ENCODE peak calls at places on chromosomes 3 and 15, in four cellular contexts. O, V, G and E are unnamed samples.

GRCh38 chr15:68112711-68113110 is 58.6 kb downstream of the PIAS1 start:
- DNase-seq in G (no peak), V (no peak), O (peak), E (no peak)

GRCh38 chr3:4570840-4571621 is 77.9 kb downstream of the ITPR1 start:
- DNase-seq in O (no peak), V (no peak), G (no peak), E (no peak)

GRCh38 chr3:134644731-134645514 is 5.9 kb downstream of the KY start:
- DNase-seq in V (no peak), O (no peak), G (peak), E (peak)

GRCh38 chr3:129304553-129305222 is 26.0 kb downstream of the HMCES start:
- DNase-seq in G (no peak), O (no peak), V (no peak), E (no peak)

GRCh38 chr15:70047386-70048195 is 50.1 kb downstream of the TLE3 start:
- DNase-seq in O (no peak), G (no peak), V (no peak), E (no peak)

GRCh38 chr3:14378415-14378814 is 24.0 kb upstream of the SLC6A6 start:
- DNase-seq in G (no peak), V (no peak), O (no peak), E (no peak)

GRCh38 chr15:83846847-83847246 is 192.9 kb downstream of the ADAMTSL3 start:
- DNase-seq in V (no peak), G (no peak), O (peak), E (no peak)

GRCh38 chr3:131694351-131694750 is 191.6 kb upstream of the MRPL3 start:
- DNase-seq in G (no peak), V (no peak), O (no peak), E (no peak)

GRCh38 chr3:60053518-60054265 is 1003.9 kb upstream of the CFAP20DC start:
- DNase-seq in O (no peak), G (no peak), V (no peak), E (no peak)

GRCh38 chr3:133455960-133456359 is 56.1 kb downstream of the BFSP2 start:
- DNase-seq in O (no peak), V (no peak), G (no peak), E (no peak)

GRCh38 chr3:194632211-194632982 is 822 bp downstream of the TMEM44 start:
- DNase-seq in O (no peak), V (no peak), G (no peak), E (no peak)

GRCh38 chr15:98085003-98085639 is 124.6 kb downstream of the ARRDC4 start:
- DNase-seq in V (no peak), G (no peak), O (peak), E (no peak)

GRCh38 chr15:59020321-59020720 is 32.9 kb downstream of the RNF111 start:
- DNase-seq in G (no peak), V (no peak), O (no peak), E (no peak)

GRCh38 chr3:123559040-123559861 is 25.6 kb downstream of the HACD2 start:
- DNase-seq in O (no peak), V (peak), G (no peak), E (no peak)

GRCh38 chr3:10093678-10094077 is 14.4 kb downstream of the FANCD2OS start:
- DNase-seq in O (no peak), V (no peak), G (no peak), E (no peak)

GRCh38 chr3:134446800-134447199 is 39.0 kb downstream of the ANAPC13 start:
- DNase-seq in V (no peak), G (no peak), O (no peak), E (no peak)

GRCh38 chr15:89457086-89457485 is 39.3 kb downstream of the RHCG start:
- DNase-seq in O (no peak), G (no peak), V (peak), E (no peak)

GRCh38 chr15:66472176-66472999 is 25.2 kb downstream of the SNAPC5 start:
- DNase-seq in V (peak), G (no peak), O (no peak), E (no peak)

GRCh38 chr15:85556618-85556895 is 176.2 kb downstream of the AKAP13 start:
- DNase-seq in V (no peak), O (no peak), G (no peak), E (no peak)